ENCODE peak calls at places on chromosome 10, in eight cellular contexts. L is tibial nerve; T is naive thymus-derived CD8-positive, alpha-beta T cell; N is iPS-NIHi11; X is CD4-positive, CD25-positive, alpha-beta regulatory T cell; H is AG10803; P is activated T-cell treated with anti-CD3 and anti-CD28 coated beads for 1 hour; O is activated CD8-positive, alpha-beta memory T cell treated with anti-CD3 and anti-CD28 coated beads for 24 hours. Z is an unnamed sample.

GRCh38 chr10:11345224-11346054 is 266.0 kb downstream of the USP6NL start:
- DNase-seq in X (no peak), T (no peak), N (peak; percentile 49), H (no peak), L (no peak), O (peak; percentile 41), P (no peak), Z (no peak)

GRCh38 chr10:132532784-132533560 is 4.6 kb upstream of the INPP5A start:
- DNase-seq in L (no peak), N (no peak), O (no peak), X (no peak), H (peak; percentile 66), T (no peak), P (no peak), Z (peak; percentile 81)

GRCh38 chr10:59648711-59649201 is 60.9 kb downstream of the SLC16A9 start:
- DNase-seq in P (no peak), H (peak; percentile 15), L (no peak), X (no peak), N (peak; percentile 18), T (no peak), O (no peak), Z (no peak)

GRCh38 chr10:51700228-51700835 is 937 bp upstream of the CSTF2T start:
- DNase-seq in N (peak; percentile 14), T (peak; percentile 4), P (no peak), H (no peak), O (no peak), L (no peak), X (no peak), Z (no peak)

GRCh38 chr10:21048086-21048485 is 151.0 kb upstream of the NEBL start:
- DNase-seq in T (no peak), O (no peak), L (no peak), H (no peak), N (no peak), X (no peak), P (no peak), Z (peak; percentile 86)

GRCh38 chr10:76341740-76342139 is 910.3 kb downstream of the LRMDA start:
- DNase-seq in O (no peak), H (no peak), N (no peak), P (no peak), L (no peak), X (no peak), T (no peak), Z (no peak)

GRCh38 chr10:92011560-92012214 is 88.1 kb downstream of the BTAF1 start:
- DNase-seq in H (peak; percentile 14), O (no peak), L (no peak), N (peak; percentile 15), T (no peak), X (no peak), P (no peak), Z (no peak)

GRCh38 chr10:102262744-102263370 is 17.5 kb downstream of the GBF1 start:
- DNase-seq in L (no peak), H (no peak), X (no peak), N (no peak), P (no peak), T (no peak), O (no peak), Z (no peak)

GRCh38 chr10:110006358-110007170 is 1.2 kb upstream of the ADD3 start:
- DNase-seq in P (peak; percentile 3), X (no peak), O (no peak), L (peak; percentile 44), T (no peak), N (peak; percentile 12), H (peak; percentile 80), Z (peak; percentile 89)

GRCh38 chr10:51886438-51887068 is 187.2 kb upstream of the CSTF2T start:
- DNase-seq in P (no peak), N (no peak), O (no peak), X (no peak), H (peak; percentile 74), L (no peak), T (no peak), Z (peak; percentile 30)

GRCh38 chr10:60958892-60959601 is 15.1 kb upstream of the RHOBTB1 start:
- DNase-seq in P (no peak), O (no peak), T (no peak), L (no peak), N (no peak), X (no peak), H (peak; percentile 70), Z (peak; percentile 89)

GRCh38 chr10:32149257-32149955 is 93.2 kb upstream of the KIF5B start:
- DNase-seq in N (peak; percentile 33), O (no peak), L (no peak), X (no peak), H (peak; percentile 94), T (no peak), P (no peak), Z (no peak)

GRCh38 chr10:69757553-69758309 is 44.0 kb upstream of the COL13A1 start:
- DNase-seq in P (no peak), T (no peak), L (no peak), X (no peak), N (no peak), H (peak; percentile 86), O (no peak), Z (peak; percentile 60)

GRCh38 chr10:43037942-43038782 is 38.7 kb upstream of the RET start:
- DNase-seq in X (no peak), O (peak; percentile 49), N (peak; percentile 8), T (no peak), H (no peak), P (no peak), L (no peak), Z (peak; percentile 28)

GRCh38 chr10:37488792-37489657 is 363.6 kb downstream of the ANKRD30A start:
- DNase-seq in L (no peak), N (no peak), H (peak; percentile 39), O (no peak), T (no peak), P (no peak), X (no peak), Z (peak; percentile 98)

GRCh38 chr10:101389986-101390531 is 36.1 kb downstream of the BTRC start:
- DNase-seq in P (no peak), O (no peak), L (no peak), N (no peak), T (no peak), X (no peak), H (no peak), Z (no peak)

GRCh38 chr10:71351628-71352319 is 32.7 kb downstream of the SLC29A3 start:
- DNase-seq in L (no peak), H (no peak), N (peak; percentile 37), T (no peak), O (no peak), X (no peak), P (no peak), Z (no peak)

GRCh38 chr10:27717851-27718250 is 27.8 kb downstream of the MKX start:
- DNase-seq in P (no peak), H (peak; percentile 25), X (no peak), L (no peak), N (no peak), T (no peak), O (no peak), Z (no peak)

GRCh38 chr10:5942471-5942870 is 34.9 kb downstream of the IL15RA start:
- DNase-seq in X (no peak), P (no peak), T (no peak), N (no peak), O (no peak), L (no peak), H (no peak), Z (no peak)

GRCh38 chr10:78491812-78492211 is 458.1 kb downstream of the RPS24 start:
- DNase-seq in O (no peak), L (no peak), P (no peak), T (no peak), H (peak; percentile 32), X (no peak), N (no peak), Z (no peak)

GRCh38 chr10:7400068-7400824 is 10.6 kb downstream of the SFMBT2 start:
- DNase-seq in H (no peak), T (no peak), X (no peak), O (no peak), P (no peak), L (no peak), N (no peak), Z (no peak)

GRCh38 chr10:49365675-49366415 is 30.0 kb downstream of the DRGX start:
- DNase-seq in X (no peak), L (no peak), P (no peak), T (no peak), N (no peak), O (peak; percentile 19), H (no peak), Z (peak; percentile 28)

GRCh38 chr10:124632064-124632531 is 112.1 kb downstream of the FAM53B start:
- DNase-seq in H (no peak), O (no peak), X (no peak), L (peak; percentile 51), N (peak; percentile 76), P (peak; percentile 41), T (peak; percentile 26), Z (peak; percentile 31)